ENCODE peak calls at places on chromosomes 13 and 19, in four cellular contexts. V, A, N and T are unnamed samples.

GRCh38 chr13:102399791-102400618 is 1.8 kb downstream of the FGF14 start:
- DNase-seq in A (no peak), N (peak; percentile 24), V (no peak), T (no peak)

GRCh38 chr13:38759390-38759789 is 72.5 kb downstream of the FREM2 start:
- DNase-seq in N (no peak), V (no peak), A (no peak), T (no peak)

GRCh38 chr13:76014618-76015315 is 378.6 kb downstream of the LMO7 start:
- DNase-seq in V (no peak), A (no peak), N (no peak), T (no peak)

GRCh38 chr13:36275190-36276002 is 22.2 kb downstream of the CCDC169 start:
- DNase-seq in V (peak; percentile 77), N (no peak), A (no peak), T (no peak)

GRCh38 chr13:101416181-101417042 is at the start of gene NALCN:
- DNase-seq in V (peak; percentile 56), A (peak; percentile 21), N (no peak), T (no peak)

GRCh38 chr19:48683349-48683748 is 10.5 kb upstream of the NTN5 start:
- DNase-seq in V (peak; percentile 65), A (no peak), N (peak; percentile 41), T (no peak)

GRCh38 chr19:52778811-52779210 is 7.8 kb downstream of the ZNF600 start:
- DNase-seq in A (no peak), V (no peak), N (peak; percentile 52), T (no peak)

GRCh38 chr13:102236830-102237621 is 164.8 kb downstream of the FGF14 start:
- DNase-seq in A (no peak), N (no peak), V (no peak), T (no peak)

GRCh38 chr19:16661480-16662034 is 618 bp downstream of the TMEM38A start:
- DNase-seq in A (peak; percentile 17), N (peak; percentile 3), V (no peak), T (no peak)

GRCh38 chr13:75329097-75329496 is 152.9 kb downstream of the TBC1D4 start:
- DNase-seq in V (no peak), N (no peak), A (no peak), T (no peak)